ENCODE peak calls at places on chromosome 20, in four cellular contexts. K is effector CD4-positive, alpha-beta T cell; C is KBM-7; V is smooth muscle cell of the brain vasculature. A is an unnamed sample.

GRCh38 chr20:15091417-15092017 is 754.1 kb upstream of the FLRT3 start:
- DNase-seq in K (no peak), C (no peak), V (no peak), A (no peak)

GRCh38 chr20:43409041-43409913 is 48.4 kb upstream of the SRSF6 start:
- DNase-seq in K (no peak), C (peak), V (no peak), A (peak)

GRCh38 chr20:12598894-12599293 is 409.9 kb upstream of the SPTLC3 start:
- DNase-seq in K (no peak), C (no peak), V (no peak), A (no peak)

GRCh38 chr20:17654649-17655285 is 27.3 kb downstream of the RRBP1 start:
- DNase-seq in K (no peak), C (no peak), V (no peak), A (peak)

GRCh38 chr20:38617830-38618196 is 16.2 kb downstream of the ARHGAP40 start:
- DNase-seq in K (no peak), C (no peak), V (no peak), A (no peak)

GRCh38 chr20:32501709-32502108 is 83.4 kb downstream of the NOL4L start:
- DNase-seq in K (no peak), C (no peak), V (no peak), A (peak)

GRCh38 chr20:34621383-34622367 is 55.2 kb downstream of the PIGU start:
- DNase-seq in K (no peak), C (no peak), V (no peak), A (peak)

GRCh38 chr20:50569864-50570836 is 60.0 kb downstream of the PTPN1 start:
- DNase-seq in K (no peak), C (peak), V (no peak), A (peak)

GRCh38 chr20:14632906-14633305 is 295.5 kb upstream of the FLRT3 start:
- DNase-seq in K (no peak), C (peak), V (no peak), A (no peak)

GRCh38 chr20:50467618-50468373 is 42.4 kb upstream of the PTPN1 start:
- DNase-seq in K (no peak), C (no peak), V (no peak), A (peak)

GRCh38 chr20:5612476-5613291 is 137.5 kb upstream of the SHLD1 start:
- DNase-seq in K (no peak), C (no peak), V (no peak), A (peak)

GRCh38 chr20:10963717-10964266 is 290.0 kb upstream of the JAG1 start:
- DNase-seq in K (no peak), C (no peak), V (no peak), A (peak)

GRCh38 chr20:38113401-38114325 is 51.4 kb downstream of the TGM2 start:
- DNase-seq in K (no peak), C (peak), V (no peak), A (peak)

GRCh38 chr20:6178537-6178936 is 55.7 kb upstream of the FERMT1 start:
- DNase-seq in K (no peak), C (peak), V (peak), A (peak)

GRCh38 chr20:24235740-24236139 is 233.7 kb upstream of the SYNDIG1 start:
- DNase-seq in K (no peak), C (no peak), V (no peak), A (no peak)

GRCh38 chr20:63542696-63543095 is 4.9 kb downstream of the SRMS start:
- DNase-seq in K (no peak), C (no peak), V (no peak), A (no peak)

GRCh38 chr20:21522479-21523397 is 8.9 kb upstream of the NKX2-2 start:
- DNase-seq in K (no peak), C (no peak), V (no peak), A (no peak)

GRCh38 chr20:63498950-63499332 is at the start of gene EEF1A2:
- DNase-seq in K (peak), C (peak), V (no peak), A (peak)

GRCh38 chr20:40493551-40493950 is 195.5 kb downstream of the MAFB start:
- DNase-seq in K (no peak), C (no peak), V (no peak), A (no peak)

GRCh38 chr20:16569218-16570153 is 3.8 kb downstream of the KIF16B start:
- DNase-seq in K (no peak), C (no peak), V (no peak), A (no peak)

GRCh38 chr20:25532971-25533391 is 52.4 kb downstream of the NINL start:
- DNase-seq in K (no peak), C (no peak), V (no peak), A (peak)

GRCh38 chr20:61263084-61263695 is 11.1 kb downstream of the CDH4 start:
- DNase-seq in K (no peak), C (peak), V (no peak), A (peak)

GRCh38 chr20:63347081-63347741 is 13.9 kb downstream of the CHRNA4 start:
- DNase-seq in K (no peak), C (no peak), V (no peak), A (no peak)

GRCh38 chr20:51062065-51062464 is 39.2 kb upstream of the KCNG1 start:
- DNase-seq in K (no peak), C (no peak), V (no peak), A (no peak)

GRCh38 chr20:10910535-10911239 is 236.9 kb upstream of the JAG1 start:
- DNase-seq in K (no peak), C (no peak), V (no peak), A (peak)

GRCh38 chr20:32820000-32820697 is 395 bp downstream of the MAPRE1 start:
- DNase-seq in K (peak), C (peak), V (peak), A (peak)

GRCh38 chr20:41425180-41425884 is 58.7 kb upstream of the EMILIN3 start:
- DNase-seq in K (no peak), C (peak), V (no peak), A (no peak)

GRCh38 chr20:48184229-48184628 is 398.9 kb upstream of the SULF2 start:
- DNase-seq in K (no peak), C (no peak), V (no peak), A (no peak)

GRCh38 chr20:44153636-44154043 is 33.3 kb downstream of the JPH2 start:
- DNase-seq in K (peak), C (no peak), V (no peak), A (no peak)

GRCh38 chr20:36339646-36340592 is 33.8 kb downstream of the DLGAP4 start:
- DNase-seq in K (no peak), C (no peak), V (no peak), A (no peak)

GRCh38 chr20:57159193-57159851 is 107.1 kb downstream of the BMP7 start:
- DNase-seq in K (no peak), C (no peak), V (no peak), A (no peak)

GRCh38 chr20:43548273-43548880 is 10.4 kb upstream of the SGK2 start:
- DNase-seq in K (no peak), C (no peak), V (no peak), A (no peak)

GRCh38 chr20:48703511-48704219 is 124.1 kb downstream of the PREX1 start:
- DNase-seq in K (no peak), C (no peak), V (no peak), A (no peak)